ENCODE peak calls at places on chromosomes 1 and 21, in nine cellular contexts. Q, R, H, S, V, L, C, T and E are unnamed samples.

GRCh38 chr1:188615321-188615720 is 1786.6 kb downstream of the PLA2G4A start:
- DNase-seq in Q (no peak), R (no peak), H (no peak), S (no peak), V (no peak), L (no peak), C (no peak), T (no peak), E (no peak)

GRCh38 chr1:45304311-45305081 is 22.2 kb upstream of the HPDL start:
- DNase-seq in Q (no peak), R (no peak), H (no peak), S (no peak), V (no peak), L (no peak), C (no peak), T (no peak), E (no peak)

GRCh38 chr1:2830761-2831425 is 29.4 kb upstream of the TTC34 start:
- DNase-seq in Q (no peak), R (no peak), H (no peak), S (no peak), V (no peak), L (peak), C (no peak), T (no peak), E (no peak)

GRCh38 chr1:241323510-241323909 is 33.5 kb downstream of the RGS7 start:
- DNase-seq in Q (peak), R (no peak), H (no peak), S (no peak), V (peak), L (no peak), C (no peak), T (no peak), E (peak)

GRCh38 chr1:157574836-157575235 is 22.5 kb upstream of the FCRL5 start:
- DNase-seq in Q (no peak), R (no peak), H (no peak), S (peak), V (no peak), L (no peak), C (no peak), T (no peak), E (no peak)

GRCh38 chr1:112714313-112715263 is 544 bp downstream of the PPM1J start:
- DNase-seq in Q (no peak), R (no peak), H (no peak), S (no peak), V (no peak), L (no peak), C (no peak), T (no peak), E (peak)

GRCh38 chr1:203086992-203087763 is 1.4 kb upstream of the MYOG start:
- DNase-seq in Q (no peak), R (no peak), H (no peak), S (peak), V (no peak), L (no peak), C (no peak), T (no peak), E (no peak)

GRCh38 chr1:17215545-17215890 is 10.6 kb downstream of the PADI1 start:
- DNase-seq in Q (peak), R (no peak), H (no peak), S (no peak), V (no peak), L (no peak), C (no peak), T (no peak), E (no peak)

GRCh38 chr1:172143384-172144025 is 277.0 kb upstream of the C1orf105 start:
- DNase-seq in Q (no peak), R (no peak), H (no peak), S (no peak), V (no peak), L (no peak), C (no peak), T (no peak), E (no peak)

GRCh38 chr1:13801711-13802486 is 101.9 kb downstream of the PRDM2 start:
- DNase-seq in Q (no peak), R (no peak), H (no peak), S (no peak), V (no peak), L (no peak), C (no peak), T (no peak), E (no peak)

GRCh38 chr1:212452323-212453155 is 19.8 kb downstream of the NENF start:
- DNase-seq in Q (peak), R (no peak), H (no peak), S (no peak), V (no peak), L (no peak), C (no peak), T (no peak), E (no peak)

GRCh38 chr1:159960721-159961381 is 6.8 kb upstream of the SLAMF9 start:
- DNase-seq in Q (peak), R (no peak), H (no peak), S (no peak), V (no peak), L (no peak), C (no peak), T (peak), E (no peak)

GRCh38 chr1:87240661-87241285 is 87.9 kb upstream of the LMO4 start:
- DNase-seq in Q (no peak), R (no peak), H (no peak), S (no peak), V (no peak), L (no peak), C (no peak), T (no peak), E (no peak)

GRCh38 chr21:45262041-45262581 is 25.6 kb downstream of the POFUT2 start:
- DNase-seq in Q (no peak), R (no peak), H (no peak), S (no peak), V (no peak), L (no peak), C (no peak), T (no peak), E (no peak)

GRCh38 chr1:56548566-56548965 is 30.8 kb downstream of the PLPP3 start:
- DNase-seq in Q (no peak), R (no peak), H (no peak), S (no peak), V (no peak), L (no peak), C (no peak), T (no peak), E (no peak)

GRCh38 chr1:202016717-202017384 is 6.5 kb downstream of the ELF3 start:
- DNase-seq in Q (no peak), R (no peak), H (no peak), S (no peak), V (no peak), L (no peak), C (no peak), T (no peak), E (no peak)

GRCh38 chr1:118788372-118788955 is 199.7 kb downstream of the TBX15 start:
- DNase-seq in Q (no peak), R (no peak), H (no peak), S (no peak), V (no peak), L (no peak), C (no peak), T (peak), E (no peak)

GRCh38 chr1:230104395-230105244 is 37.6 kb downstream of the GALNT2 start:
- DNase-seq in Q (peak), R (peak), H (no peak), S (no peak), V (no peak), L (peak), C (no peak), T (peak), E (peak)

GRCh38 chr1:162564762-162565218 is 3.3 kb downstream of the UAP1 start:
- DNase-seq in Q (no peak), R (no peak), H (no peak), S (no peak), V (no peak), L (no peak), C (no peak), T (no peak), E (no peak)

GRCh38 chr1:147840909-147841308 is 61.7 kb upstream of the GJA8 start:
- DNase-seq in Q (peak), R (peak), H (no peak), S (peak), V (no peak), L (no peak), C (no peak), T (no peak), E (no peak)

GRCh38 chr1:3515774-3516480 is 61.5 kb downstream of the ARHGEF16 start:
- DNase-seq in Q (peak), R (no peak), H (no peak), S (no peak), V (no peak), L (no peak), C (no peak), T (no peak), E (no peak)

GRCh38 chr1:100710881-100711660 is 8.5 kb upstream of the VCAM1 start:
- DNase-seq in Q (peak), R (no peak), H (no peak), S (no peak), V (no peak), L (no peak), C (no peak), T (peak), E (no peak)

GRCh38 chr1:243605604-243606003 is 244.4 kb downstream of the AKT3 start:
- DNase-seq in Q (no peak), R (no peak), H (no peak), S (no peak), V (no peak), L (no peak), C (no peak), T (no peak), E (no peak)

GRCh38 chr1:150813028-150813707 is 5.1 kb upstream of the CTSK start:
- DNase-seq in Q (peak), R (no peak), H (no peak), S (peak), V (peak), L (peak), C (no peak), T (no peak), E (peak)

GRCh38 chr1:94143809-94144176 is 22.8 kb upstream of the ABCA4 start:
- DNase-seq in Q (no peak), R (no peak), H (no peak), S (no peak), V (no peak), L (no peak), C (no peak), T (no peak), E (no peak)